ENCODE peak calls at places on chromosomes 12 and 14, in nine cellular contexts. R, Y, B, F, U, A, Z, I and O are unnamed samples.
A peak's percentile ranks its signal among the peaks of the same experiment; 100 is the strongest.

GRCh38 chr14:22821193-22822016 is 6.2 kb upstream of the SLC7A7 start:
- DNase-seq in R (no peak), Y (no peak), B (no peak), F (no peak), U (no peak), A (no peak), Z (peak; percentile 78), I (no peak), O (no peak)

GRCh38 chr12:5889381-5890047 is 55.5 kb downstream of the ANO2 start:
- DNase-seq in R (no peak), Y (no peak), B (no peak), F (no peak), U (no peak), A (no peak), Z (peak; percentile 85), I (no peak), O (no peak)

GRCh38 chr14:40452674-40453073 is 1020.4 kb upstream of the FBXO33 start:
- DNase-seq in R (no peak), Y (no peak), B (no peak), F (no peak), U (no peak), A (no peak), Z (no peak), I (no peak), O (no peak)

GRCh38 chr12:24198936-24199644 is 249.6 kb upstream of the SOX5 start:
- DNase-seq in R (no peak), Y (peak; percentile 38), B (no peak), F (no peak), U (no peak), A (no peak), Z (no peak), I (no peak), O (peak; percentile 36)

GRCh38 chr14:68241862-68242490 is 422.4 kb downstream of the RAD51B start:
- DNase-seq in R (no peak), Y (no peak), B (no peak), F (no peak), U (no peak), A (no peak), Z (no peak), I (no peak), O (no peak)

GRCh38 chr14:31939934-31940333 is 137.2 kb upstream of the ARHGAP5 start:
- DNase-seq in R (no peak), Y (no peak), B (no peak), F (no peak), U (no peak), A (no peak), Z (no peak), I (no peak), O (no peak)

GRCh38 chr12:52224154-52224553 is 8.9 kb upstream of the KRT7 start:
- DNase-seq in R (no peak), Y (no peak), B (no peak), F (no peak), U (no peak), A (no peak), Z (no peak), I (no peak), O (no peak)

GRCh38 chr12:29971431-29971830 is 187.7 kb upstream of the TMTC1 start:
- DNase-seq in R (no peak), Y (no peak), B (no peak), F (no peak), U (no peak), A (no peak), Z (no peak), I (no peak), O (no peak)

GRCh38 chr12:55068416-55069010 is 48.7 kb downstream of the NEUROD4 start:
- DNase-seq in R (no peak), Y (peak; percentile 31), B (no peak), F (peak; percentile 68), U (no peak), A (peak; percentile 65), Z (peak; percentile 88), I (peak; percentile 68), O (peak; percentile 10)

GRCh38 chr12:76299536-76300296 is 48.5 kb downstream of the BBS10 start:
- DNase-seq in R (no peak), Y (no peak), B (no peak), F (no peak), U (no peak), A (no peak), Z (peak; percentile 72), I (no peak), O (no peak)

GRCh38 chr12:64558754-64559153 is 51.5 kb upstream of the RASSF3 start:
- DNase-seq in R (no peak), Y (no peak), B (no peak), F (no peak), U (no peak), A (no peak), Z (no peak), I (no peak), O (no peak)

GRCh38 chr14:39102969-39103957 is at the start of gene SEC23A:
- DNase-seq in R (peak; percentile 94), Y (peak; percentile 57), B (peak; percentile 96), F (peak; percentile 90), U (peak; percentile 95), A (peak; percentile 88), Z (peak; percentile 98), I (peak; percentile 73), O (no peak)

GRCh38 chr12:131117438-131118245 is 163.9 kb downstream of the ADGRD1 start:
- DNase-seq in R (peak; percentile 19), Y (no peak), B (no peak), F (no peak), U (no peak), A (no peak), Z (peak; percentile 45), I (no peak), O (no peak)

GRCh38 chr12:113186033-113186365 is 478 bp downstream of the RITA1 start:
- DNase-seq in R (no peak), Y (no peak), B (no peak), F (no peak), U (no peak), A (no peak), Z (no peak), I (peak; percentile 28), O (no peak)

GRCh38 chr14:90757452-90757851 is 58.8 kb downstream of the TTC7B start:
- DNase-seq in R (no peak), Y (no peak), B (no peak), F (no peak), U (no peak), A (no peak), Z (no peak), I (no peak), O (no peak)

GRCh38 chr14:90755661-90756304 is 60.4 kb downstream of the TTC7B start:
- DNase-seq in R (no peak), Y (no peak), B (no peak), F (no peak), U (no peak), A (peak; percentile 4), Z (no peak), I (no peak), O (no peak)

GRCh38 chr14:90758028-90758889 is 58.0 kb downstream of the TTC7B start:
- DNase-seq in R (peak; percentile 88), Y (peak; percentile 67), B (peak; percentile 97), F (peak; percentile 99), U (peak; percentile 95), A (peak; percentile 87), Z (peak; percentile 98), I (peak; percentile 81), O (peak; percentile 26)

GRCh38 chr14:90758959-90759358 is 57.3 kb downstream of the TTC7B start:
- DNase-seq in R (peak; percentile 76), Y (no peak), B (peak; percentile 89), F (no peak), U (peak; percentile 69), A (no peak), Z (no peak), I (no peak), O (no peak)

DNA sequence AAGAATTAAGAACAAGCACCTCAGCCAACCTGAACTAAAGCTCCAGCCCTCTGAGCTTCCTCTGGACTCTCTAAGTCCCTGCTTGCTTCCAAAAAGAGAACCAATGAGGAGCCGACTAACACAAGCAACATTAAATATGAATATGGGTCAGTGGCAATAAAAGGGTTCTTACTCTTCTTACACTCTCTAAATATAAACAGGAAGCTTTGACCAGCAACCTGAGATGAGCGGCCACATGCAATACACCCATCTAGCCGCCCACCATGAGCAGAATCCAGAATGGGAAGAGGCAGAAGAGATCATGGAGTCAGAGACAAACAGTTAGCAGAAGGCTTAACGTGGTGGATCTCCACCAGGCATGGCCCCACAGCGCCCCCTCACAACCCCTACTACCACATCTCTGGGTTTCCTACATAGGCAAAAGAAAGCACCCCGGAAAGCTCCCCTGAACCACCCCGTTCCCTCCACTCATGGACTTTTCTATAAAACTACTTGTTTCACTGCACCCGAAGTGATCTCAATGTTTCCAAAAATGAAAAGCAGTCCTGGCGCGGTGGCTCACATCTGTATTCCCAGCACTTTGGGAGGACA is 59.4 kb downstream of the TTC7B start:
- DNase-seq in R (no peak), Y (no peak), B (no peak), F (no peak), U (no peak), A (no peak), Z (peak; percentile 74), I (no peak), O (no peak)
- TF ChIP-seq CTCF in R (no peak), Y (peak; percentile 1), B (no peak), F (no peak), U (no peak), A (no peak), Z (peak; percentile 62), I (peak; percentile 34), O (no peak)

GRCh38 chr14:53796734-53797133 is 159.9 kb downstream of the BMP4 start:
- DNase-seq in R (no peak), Y (no peak), B (no peak), F (no peak), U (no peak), A (no peak), Z (no peak), I (no peak), O (no peak)

GRCh38 chr14:53791116-53791515 is 165.5 kb downstream of the BMP4 start:
- DNase-seq in R (no peak), Y (no peak), B (no peak), F (no peak), U (no peak), A (no peak), Z (no peak), I (no peak), O (no peak)

GRCh38 chr14:53793790-53794560 is 162.7 kb downstream of the BMP4 start:
- DNase-seq in R (peak; percentile 32), Y (peak; percentile 83), B (no peak), F (no peak), U (no peak), A (peak; percentile 50), Z (no peak), I (no peak), O (peak; percentile 7)

GRCh38 chr14:53792909-53793308 is 163.7 kb downstream of the BMP4 start:
- DNase-seq in R (no peak), Y (no peak), B (no peak), F (no peak), U (no peak), A (peak; percentile 6), Z (peak; percentile 62), I (no peak), O (no peak)
- TF ChIP-seq CTCF in R (no peak), Y (no peak), B (no peak), F (peak; percentile 11), U (no peak), A (no peak), Z (peak; percentile 72), I (peak; percentile 18), O (peak; percentile 50)

GRCh38 chr12:89278169-89278568 is 74.1 kb downstream of the DUSP6 start:
- DNase-seq in R (no peak), Y (no peak), B (no peak), F (no peak), U (no peak), A (no peak), Z (no peak), I (no peak), O (no peak)
- TF ChIP-seq CTCF in R (no peak), Y (no peak), B (no peak), F (no peak), U (no peak), A (no peak), Z (peak; percentile 60), I (no peak), O (peak; percentile 9)

GRCh38 chr14:34111933-34112332 is 161.1 kb upstream of the EGLN3 start:
- DNase-seq in R (no peak), Y (no peak), B (no peak), F (no peak), U (no peak), A (no peak), Z (peak; percentile 63), I (no peak), O (no peak)
- TF ChIP-seq CTCF in R (no peak), Y (no peak), B (no peak), F (no peak), U (no peak), A (no peak), Z (peak; percentile 55), I (no peak), O (peak; percentile 27)